ENCODE peak calls at places on chromosomes 3 and 15, in six cellular contexts. U is uterus, K is breast epithelium, X is BE2C, A is PC-3, H is cardiac muscle cell. N is an unnamed sample.

GRCh38 chr15:42694398-42694797 is 42.5 kb downstream of the CDAN1 start:
- DNase-seq in U (no peak), K (no peak), X (no peak), A (no peak), H (no peak), N (no peak)

GRCh38 chr15:64443747-64444621 is 16.4 kb upstream of the ZNF609 start:
- DNase-seq in U (no peak), K (no peak), X (no peak), A (peak; percentile 91), H (no peak), N (no peak)

GRCh38 chr3:8743911-8744310 is 10.3 kb downstream of the CAV3 start:
- DNase-seq in U (no peak), K (no peak), X (no peak), A (no peak), H (no peak), N (no peak)

GRCh38 chr15:85992224-85992623 is 87.4 kb upstream of the AGBL1 start:
- DNase-seq in U (no peak), K (no peak), X (no peak), A (no peak), H (no peak), N (no peak)

GRCh38 chr3:106750092-106750491 is 627.1 kb upstream of the CCDC54 start:
- DNase-seq in U (no peak), K (no peak), X (no peak), A (no peak), H (no peak), N (no peak)

GRCh38 chr3:23797490-23797889 is 8.3 kb upstream of the UBE2E1 start:
- DNase-seq in U (no peak), K (no peak), X (no peak), A (no peak), H (no peak), N (no peak)

GRCh38 chr3:69838217-69838616 is 99.0 kb downstream of the MITF start:
- DNase-seq in U (no peak), K (no peak), X (no peak), A (peak; percentile 41), H (no peak), N (no peak)

GRCh38 chr3:48276856-48277641 is 36.1 kb downstream of the ZNF589 start:
- DNase-seq in U (no peak), K (no peak), X (no peak), A (no peak), H (no peak), N (no peak)

GRCh38 chr3:177705976-177706866 is 508.9 kb upstream of the TBL1XR1 start:
- DNase-seq in U (peak; percentile 73), K (no peak), X (no peak), A (no peak), H (no peak), N (no peak)

GRCh38 chr15:69897471-69898237 is 200.1 kb downstream of the TLE3 start:
- DNase-seq in U (no peak), K (no peak), X (no peak), A (no peak), H (no peak), N (no peak)

GRCh38 chr3:122374034-122374433 is 9.0 kb downstream of the MIX23 start:
- DNase-seq in U (no peak), K (no peak), X (no peak), A (no peak), H (no peak), N (no peak)

GRCh38 chr3:51385621-51386091 is 565 bp downstream of the MANF start:
- DNase-seq in U (no peak), K (no peak), X (no peak), A (no peak), H (no peak), N (no peak)

GRCh38 chr3:37745921-37746320 is 115.8 kb upstream of the CTDSPL start:
- DNase-seq in U (no peak), K (no peak), X (no peak), A (no peak), H (no peak), N (no peak)

GRCh38 chr15:31361764-31362120 is 35.1 kb downstream of the KLF13 start:
- DNase-seq in U (no peak), K (no peak), X (no peak), A (no peak), H (peak; percentile 73), N (no peak)

GRCh38 chr15:62483817-62484216 is 318.7 kb upstream of the C2CD4B start:
- DNase-seq in U (no peak), K (no peak), X (peak; percentile 30), A (no peak), H (no peak), N (no peak)

GRCh38 chr3:23735575-23736326 is 70.0 kb upstream of the UBE2E1 start:
- DNase-seq in U (no peak), K (no peak), X (peak; percentile 93), A (no peak), H (no peak), N (no peak)

GRCh38 chr3:175287361-175287963 is 428.3 kb downstream of the NAALADL2 start:
- DNase-seq in U (no peak), K (no peak), X (no peak), A (no peak), H (no peak), N (no peak)

GRCh38 chr15:47727676-47728075 is 10.4 kb downstream of the SEMA6D start:
- DNase-seq in U (no peak), K (no peak), X (no peak), A (no peak), H (no peak), N (no peak)

DNA sequence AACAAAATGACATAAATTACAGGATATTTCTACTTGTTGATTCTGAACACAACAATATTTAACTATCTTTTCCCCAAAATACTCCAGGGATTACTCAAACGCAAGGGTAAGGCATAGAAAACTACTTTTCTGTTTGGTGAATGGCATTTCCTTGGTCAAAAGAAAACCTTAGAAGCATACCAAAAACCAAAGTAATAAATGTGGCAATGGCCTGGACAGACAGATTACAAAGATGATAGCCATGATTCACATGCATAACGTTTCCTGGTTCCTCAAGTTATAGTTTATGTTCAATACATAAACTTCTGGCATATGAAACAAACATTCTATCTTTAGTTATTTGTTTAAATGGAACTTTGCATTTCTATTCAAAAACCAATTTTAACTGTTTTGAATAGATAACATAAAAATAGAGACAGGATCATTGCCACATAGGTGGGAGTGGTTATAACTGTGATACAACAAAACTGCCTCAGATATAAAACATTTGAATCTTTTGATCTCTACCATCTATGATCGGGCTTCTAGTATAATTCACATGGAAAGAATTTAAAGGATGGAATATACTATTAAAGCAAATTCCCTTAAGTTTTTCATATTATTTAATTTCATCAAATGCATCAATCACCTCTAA is 32.1 kb downstream of the FOXP1 start:
- DNase-seq in U (no peak), K (no peak), X (no peak), A (peak; percentile 40), H (no peak), N (no peak)
- H3K4me1 ChIP-seq in U (no peaks in the 10 kb centered on the region), K (no peaks in the 10 kb centered on the region), X (no peaks in the 10 kb centered on the region), A (peaks cover 8% of the 10 kb centered on the region), H (no peaks in the 10 kb centered on the region), N (no peaks in the 10 kb centered on the region)

GRCh38 chr15:96345560-96346389 is 15.3 kb downstream of the NR2F2 start:
- DNase-seq in U (peak; percentile 83), K (peak; percentile 61), X (peak; percentile 77), A (peak; percentile 38), H (peak; percentile 83), N (no peak)
- TF ChIP-seq CTCF in U (peak; percentile 47), K (peak; percentile 60), X (peak; percentile 75), A (peak; percentile 55), H (peak; percentile 57), N (no peak)

GRCh38 chr3:187044206-187044605 is 95.1 kb downstream of the RPL39L start:
- DNase-seq in U (no peak), K (no peak), X (no peak), A (no peak), H (no peak), N (no peak)
- H3K4me1 ChIP-seq in U (no peaks in the 10 kb centered on the region), K (no peaks in the 10 kb centered on the region), X (no peaks in the 10 kb centered on the region), A (peaks cover 14% of the 10 kb centered on the region), H (peaks cover 30% of the 10 kb centered on the region), N (peaks cover 92% of the 10 kb centered on the region)

DNA sequence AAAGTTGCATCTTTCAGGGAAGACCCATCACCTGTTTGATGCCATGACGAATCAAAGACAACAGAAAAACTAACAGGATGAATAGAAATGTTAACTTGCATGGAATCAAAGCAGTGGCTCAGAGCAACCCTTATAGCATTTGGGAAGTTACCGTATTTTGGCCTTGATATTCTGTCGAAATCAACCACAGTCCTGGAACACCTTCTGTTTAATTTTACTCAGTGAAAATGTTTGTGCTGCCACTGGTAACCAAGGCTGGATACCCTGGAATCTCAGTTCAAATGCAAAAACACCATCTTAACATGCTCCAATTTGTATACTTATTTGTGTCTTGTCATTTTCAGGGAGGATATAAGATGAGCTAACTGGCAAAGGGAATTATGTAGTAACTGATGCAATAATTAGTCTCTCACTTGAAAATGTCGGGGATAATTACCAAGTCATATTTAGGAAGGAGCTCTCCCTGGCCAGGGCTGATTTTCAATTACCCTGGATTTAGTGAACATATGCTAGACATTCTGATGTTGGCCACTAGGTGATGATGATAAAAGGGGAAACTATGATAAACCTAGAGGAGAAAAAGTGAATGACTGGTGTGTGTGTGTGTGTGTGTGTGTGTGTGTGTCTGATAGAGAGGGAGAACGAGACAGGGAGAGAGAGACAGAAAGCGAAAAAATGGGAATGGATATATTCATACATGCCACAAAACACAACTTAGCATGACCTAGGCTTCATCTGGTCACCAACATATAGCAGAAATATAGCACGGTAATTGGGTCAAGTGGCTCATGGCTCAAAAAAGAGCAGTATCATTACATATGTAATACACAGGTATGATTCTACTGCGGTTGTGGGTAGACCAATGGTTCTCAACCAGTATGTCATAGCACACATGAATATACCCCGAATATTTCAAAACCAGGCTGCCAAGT is 19.0 kb upstream of the PRICKLE2 start:
- DNase-seq in U (no peak), K (no peak), X (peak; percentile 26), A (peak; percentile 40), H (no peak), N (no peak)
- TF ChIP-seq CTCF in U (no peak), K (peak; percentile 48), X (peak; percentile 77), A (peak; percentile 59), H (peak; percentile 50), N (no peak)

GRCh38 chr15:75179773-75180140 is 21.9 kb upstream of the C15orf39 start:
- DNase-seq in U (no peak), K (no peak), X (no peak), A (no peak), H (no peak), N (no peak)
- H3K4me1 ChIP-seq in U (peaks cover 26% of the 10 kb centered on the region), K (peaks cover 33% of the 10 kb centered on the region), X (peaks cover 20% of the 10 kb centered on the region), A (peaks cover 18% of the 10 kb centered on the region), H (peaks cover 49% of the 10 kb centered on the region), N (peaks cover 8% of the 10 kb centered on the region)

GRCh38 chr15:99974246-99974645 is 241.0 kb upstream of the LYSMD4 start:
- DNase-seq in U (no peak), K (no peak), X (no peak), A (no peak), H (no peak), N (no peak)
- TF ChIP-seq CTCF in U (no peak), K (no peak), X (no peak), A (no peak), H (no peak), N (no peak)

GRCh38 chr15:84832446-84833040 is 15.4 kb downstream of the ALPK3 start:
- DNase-seq in U (no peak), K (no peak), X (no peak), A (peak; percentile 11), H (no peak), N (no peak)

GRCh38 chr15:84833447-84833846 is 16.3 kb downstream of the ALPK3 start:
- DNase-seq in U (peak; percentile 55), K (no peak), X (peak; percentile 43), A (peak; percentile 70), H (no peak), N (no peak)

GRCh38 chr15:84835661-84836384 is 18.7 kb downstream of the ALPK3 start:
- DNase-seq in U (no peak), K (no peak), X (no peak), A (no peak), H (no peak), N (no peak)

GRCh38 chr15:84834969-84835368 is 17.8 kb downstream of the ALPK3 start:
- DNase-seq in U (no peak), K (no peak), X (no peak), A (no peak), H (no peak), N (no peak)

GRCh38 chr15:84834227-84834955 is 17.2 kb downstream of the ALPK3 start:
- DNase-seq in U (no peak), K (no peak), X (no peak), A (no peak), H (no peak), N (no peak)
- H3K4me1 ChIP-seq in U (no peaks in the 10 kb centered on the region), K (no peaks in the 10 kb centered on the region), X (peaks cover 8% of the 10 kb centered on the region), A (peaks cover 11% of the 10 kb centered on the region), H (peaks cover 45% of the 10 kb centered on the region), N (no peaks in the 10 kb centered on the region)

N was measured in CD8-positive, alpha-beta T cell.